ENCODE peak calls at places on chromosomes 3 and 15, in six cellular contexts. O is NCI-H524, W is GM12891, Y is NT2/D1, B is NCI-H1048, F is amniotic stem cell. T is an unnamed sample.

GRCh38 chr3:117709108-117709507 is 999.5 kb downstream of the TUSC7 start:
- DNase-seq in Y (no peak), F (no peak), W (no peak), B (no peak), O (peak; percentile 11), T (no peak)

GRCh38 chr3:86814918-86815655 is 175.9 kb downstream of the VGLL3 start:
- DNase-seq in W (no peak), F (no peak), Y (peak; percentile 54), B (no peak), O (no peak), T (no peak)

GRCh38 chr3:194928831-194929594 is 243.3 kb downstream of the FAM43A start:
- DNase-seq in W (no peak), O (no peak), B (no peak), F (no peak), Y (no peak), T (no peak)

GRCh38 chr15:40343512-40343911 is 2.8 kb upstream of the CCDC9B start:
- DNase-seq in W (no peak), B (no peak), F (peak; percentile 94), O (no peak), Y (no peak), T (no peak)

GRCh38 chr3:188947401-188947982 is 224.3 kb upstream of the TPRG1 start:
- DNase-seq in O (peak; percentile 96), Y (peak; percentile 88), B (peak; percentile 72), W (no peak), F (no peak), T (peak; percentile 93)

GRCh38 chr3:21795152-21795837 is 44.3 kb upstream of the ZNF385D start:
- DNase-seq in F (no peak), W (no peak), O (peak; percentile 96), Y (no peak), B (no peak), T (peak; percentile 57)

GRCh38 chr3:138389841-138390581 is 41.6 kb downstream of the MRAS start:
- DNase-seq in F (peak; percentile 67), B (no peak), W (no peak), Y (no peak), O (peak; percentile 81), T (no peak)

GRCh38 chr3:139020868-139021234 is at the start of gene PRR23B:
- DNase-seq in F (no peak), O (peak; percentile 9), W (no peak), Y (no peak), B (no peak), T (no peak)

GRCh38 chr3:125137432-125138033 is 75.0 kb downstream of the SLC12A8 start:
- DNase-seq in Y (no peak), F (no peak), B (no peak), O (no peak), W (no peak), T (no peak)

GRCh38 chr15:49830411-49830810 is 209.6 kb downstream of the DTWD1 start:
- DNase-seq in F (no peak), O (no peak), Y (no peak), B (no peak), W (no peak), T (no peak)

GRCh38 chr3:10601857-10602230 is 96.5 kb upstream of the ATP2B2 start:
- DNase-seq in B (no peak), O (peak; percentile 6), W (no peak), Y (no peak), F (no peak), T (no peak)

T was measured in SK-N-DZ.